ENCODE peak calls at places on chromosomes 5 and 9, in eight cellular contexts. U is GM23248, X is GM23338, P is OCI-LY7, N is MM.1S, M is HCT116, W is SK-N-SH, A is hepatocyte. I is an unnamed sample. For H3K9me2, the result is how much of the 10 kb centered on the place peaks cover.

GRCh38 chr5:179275381-179275878 is 69.8 kb downstream of the ADAMTS2 start:
- DNase-seq in X (no peak), N (no peak), P (no peak), A (no peak), U (no peak), M (no peak), W (no peak), I (no peak)

GRCh38 chr5:14665110-14665822 is 748 bp downstream of the OTULIN start:
- DNase-seq in A (peak), U (peak), P (peak), N (peak), W (peak), X (peak), M (no peak), I (peak)

GRCh38 chr5:137192293-137192743 is 306.8 kb downstream of the SPOCK1 start:
- DNase-seq in X (no peak), W (no peak), N (no peak), P (no peak), U (peak), A (no peak), M (no peak), I (peak)

GRCh38 chr9:137694962-137695875 is 76.4 kb downstream of the EHMT1 start:
- DNase-seq in M (no peak), N (no peak), A (peak), U (peak), X (peak), W (peak), P (peak), I (peak)

GRCh38 chr5:112263469-112263868 is 155.6 kb downstream of the EPB41L4A start:
- DNase-seq in X (no peak), U (no peak), M (no peak), W (no peak), N (no peak), P (no peak), A (no peak), I (no peak)

GRCh38 chr5:71471193-71471592 is 15.7 kb downstream of the BDP1 start:
- DNase-seq in A (no peak), N (no peak), P (no peak), X (no peak), W (no peak), U (peak), M (no peak), I (peak)

GRCh38 chr5:143471666-143472411 is 68.4 kb upstream of the NR3C1 start:
- DNase-seq in A (peak), M (no peak), X (no peak), W (no peak), P (no peak), U (peak), N (no peak), I (no peak)

GRCh38 chr5:13987843-13988464 is 43.5 kb upstream of the DNAH5 start:
- DNase-seq in U (peak), P (peak), W (peak), M (peak), A (peak), X (peak), N (peak), I (peak)

GRCh38 chr5:132648355-132648754 is 9.6 kb upstream of the IL13 start:
- DNase-seq in X (no peak), P (no peak), U (no peak), M (no peak), N (no peak), A (no peak), W (no peak), I (no peak)

GRCh38 chr9:121876658-121877271 is 216.3 kb downstream of the TTLL11 start:
- DNase-seq in X (no peak), P (no peak), N (no peak), M (no peak), W (no peak), A (no peak), U (peak), I (peak)

GRCh38 chr9:21334969-21335632 is at the start of gene KLHL9:
- DNase-seq in M (peak), P (peak), U (peak), N (peak), W (peak), X (peak), A (peak), I (peak)

GRCh38 chr9:120252248-120252647 is 327.7 kb downstream of the CDK5RAP2 start:
- DNase-seq in P (no peak), A (no peak), W (no peak), X (peak), M (no peak), U (peak), N (no peak), I (no peak)

GRCh38 chr5:80668016-80668969 is 13.5 kb upstream of the DHFR start:
- DNase-seq in N (peak), M (no peak), P (no peak), W (no peak), X (peak), U (no peak), A (no peak), I (no peak)

GRCh38 chr5:124402144-124402581 is 344.3 kb downstream of the ZNF608 start:
- DNase-seq in N (no peak), A (peak), W (no peak), P (no peak), U (peak), M (no peak), X (no peak), I (peak)

GRCh38 chr5:38373733-38374132 is 115.4 kb downstream of the EGFLAM start:
- DNase-seq in P (no peak), U (no peak), W (no peak), N (no peak), M (no peak), A (no peak), X (no peak), I (no peak)

GRCh38 chr9:97710356-97711222 is 13.4 kb upstream of the XPA start:
- DNase-seq in N (peak), M (peak), X (peak), W (peak), U (peak), A (peak), P (peak), I (peak)

GRCh38 chr5:142716963-142717362 is 31.1 kb upstream of the FGF1 start:
- DNase-seq in A (peak), N (no peak), W (peak), P (peak), U (peak), X (peak), M (peak), I (peak)

GRCh38 chr9:81844131-81844567 is 84.1 kb upstream of the SPATA31D4 start:
- DNase-seq in W (no peak), U (no peak), M (no peak), A (peak), X (no peak), P (no peak), N (no peak), I (peak)

GRCh38 chr5:154384480-154385235 is 61.1 kb upstream of the SAP30L start:
- DNase-seq in P (peak), W (no peak), N (peak), U (no peak), X (no peak), M (no peak), A (no peak), I (no peak)

GRCh38 chr5:150595466-150596031 is 44.9 kb upstream of the SYNPO start:
- DNase-seq in P (no peak), U (no peak), A (no peak), N (no peak), W (no peak), M (no peak), X (no peak), I (no peak)

GRCh38 chr5:150598821-150599273 is 41.6 kb upstream of the SYNPO start:
- DNase-seq in X (no peak), P (no peak), A (no peak), N (no peak), M (no peak), W (no peak), U (no peak), I (no peak)

GRCh38 chr5:150598046-150598445 is 42.4 kb upstream of the SYNPO start:
- DNase-seq in N (no peak), P (no peak), X (no peak), M (no peak), A (no peak), W (no peak), U (no peak), I (no peak)

GRCh38 chr5:150596313-150596712 is 44.1 kb upstream of the SYNPO start:
- DNase-seq in P (no peak), A (no peak), W (peak), N (no peak), U (no peak), M (no peak), X (no peak), I (no peak)

DNA sequence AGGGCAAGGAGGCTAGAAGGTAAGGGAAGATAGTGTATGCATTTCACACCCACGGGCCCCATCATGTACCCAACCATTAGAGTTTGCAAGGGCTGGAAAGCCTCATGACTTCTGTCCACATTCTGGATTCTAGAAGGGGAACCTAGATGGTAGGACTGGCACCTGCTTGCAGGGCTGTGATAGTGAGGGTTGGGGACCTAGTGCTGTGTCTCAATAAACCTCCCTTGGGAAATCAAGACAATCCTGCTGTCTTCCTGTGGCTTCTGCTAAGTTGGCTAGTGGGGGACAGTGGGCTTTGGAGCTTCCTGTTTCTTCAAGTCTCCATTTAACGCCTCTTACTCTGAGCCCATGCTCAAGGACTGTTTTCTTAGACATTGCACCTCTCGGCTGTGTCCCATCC is 43.6 kb upstream of the SYNPO start:
- DNase-seq in P (peak), N (no peak), A (no peak), X (no peak), M (no peak), W (no peak), U (no peak), I (no peak)
- H3K9me2 ChIP-seq in P (under half), N (under half), A (under half), X (under half), M (under half), W (under half), U (under half), I (under half)

DNA sequence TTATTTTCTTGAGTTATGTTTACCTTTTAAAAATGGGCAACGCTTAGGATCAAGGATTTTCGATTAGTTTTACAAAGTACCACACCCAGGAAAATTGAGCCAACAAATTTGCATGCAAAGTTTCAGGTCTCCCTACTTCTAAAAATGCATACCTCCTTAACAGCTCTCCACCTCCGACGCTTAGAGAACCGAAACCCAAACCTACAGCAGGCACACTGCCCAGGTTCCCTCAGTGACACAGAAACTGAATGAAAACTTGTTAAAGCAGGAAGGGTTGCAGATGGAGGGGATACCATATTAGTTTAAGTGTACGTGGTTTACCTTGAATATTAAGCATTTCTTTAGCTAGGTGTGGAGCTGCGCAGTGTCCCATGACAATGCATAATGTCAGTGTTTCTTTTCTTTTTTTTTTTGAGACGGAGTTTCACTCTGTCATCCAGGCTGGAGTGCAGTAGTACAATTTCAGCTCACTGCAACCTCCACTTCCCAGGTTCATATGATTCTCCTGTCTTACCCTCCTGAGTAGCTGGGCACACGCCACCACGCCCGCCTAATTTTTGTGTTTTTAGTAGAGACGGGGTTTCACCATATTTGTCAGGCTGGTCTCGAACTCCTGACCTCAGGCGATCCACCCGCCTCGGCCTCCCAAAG is 1.6 kb upstream of the SUB1 start:
- DNase-seq in A (no peak), W (no peak), P (peak), N (peak), U (no peak), X (peak), M (no peak), I (no peak)
- TF ChIP-seq EZH2phosphoT487 in A (no peak), W (no peak), P (no peak), N (no peak), U (no peak), X (no peak), M (no peak), I (no peak)

GRCh38 chr5:73018892-73019291 is 63.1 kb downstream of the FCHO2 start:
- DNase-seq in M (no peak), N (no peak), A (no peak), W (no peak), X (no peak), P (no peak), U (no peak), I (no peak)
- H3K9me2 ChIP-seq in M (under half), N (under half), A (under half), W (under half), X (under half), P (under half), U (under half), I (under half)

DNA sequence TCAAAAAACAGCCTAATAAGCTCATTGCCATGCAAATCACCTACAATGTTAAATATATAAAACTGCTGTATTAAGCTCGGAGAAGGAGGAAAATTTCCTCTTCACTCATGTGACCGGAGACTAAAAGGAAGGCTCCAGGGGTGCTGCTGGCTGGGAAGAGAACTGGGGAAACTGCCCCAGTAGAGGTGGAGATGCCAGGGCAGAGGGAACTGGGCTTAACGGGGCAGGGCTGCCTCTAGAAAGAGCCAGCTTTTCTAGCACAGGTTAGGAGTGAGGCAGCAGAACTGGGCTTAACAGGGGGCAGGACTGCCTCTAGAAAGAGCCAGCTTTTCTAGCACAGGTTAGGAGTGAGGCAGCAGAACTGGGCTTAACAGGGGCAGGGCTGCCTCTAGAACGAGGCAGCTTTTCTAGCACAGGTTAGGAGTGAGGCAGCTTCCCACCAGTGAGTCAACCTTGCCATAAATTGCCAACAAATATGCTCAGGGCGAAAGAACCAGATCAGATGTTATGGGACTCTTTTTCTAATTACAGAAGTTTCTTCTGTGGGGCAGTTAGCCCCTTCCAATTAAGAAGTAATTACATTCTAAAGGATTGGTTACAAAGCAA is 115.3 kb downstream of the FANCC start:
- DNase-seq in W (no peak), A (no peak), U (no peak), P (no peak), N (no peak), X (no peak), M (no peak), I (no peak)
- TF ChIP-seq EZH2phosphoT487 in W (no peak), A (no peak), U (no peak), P (no peak), N (no peak), X (no peak), M (no peak), I (no peak)

DNA sequence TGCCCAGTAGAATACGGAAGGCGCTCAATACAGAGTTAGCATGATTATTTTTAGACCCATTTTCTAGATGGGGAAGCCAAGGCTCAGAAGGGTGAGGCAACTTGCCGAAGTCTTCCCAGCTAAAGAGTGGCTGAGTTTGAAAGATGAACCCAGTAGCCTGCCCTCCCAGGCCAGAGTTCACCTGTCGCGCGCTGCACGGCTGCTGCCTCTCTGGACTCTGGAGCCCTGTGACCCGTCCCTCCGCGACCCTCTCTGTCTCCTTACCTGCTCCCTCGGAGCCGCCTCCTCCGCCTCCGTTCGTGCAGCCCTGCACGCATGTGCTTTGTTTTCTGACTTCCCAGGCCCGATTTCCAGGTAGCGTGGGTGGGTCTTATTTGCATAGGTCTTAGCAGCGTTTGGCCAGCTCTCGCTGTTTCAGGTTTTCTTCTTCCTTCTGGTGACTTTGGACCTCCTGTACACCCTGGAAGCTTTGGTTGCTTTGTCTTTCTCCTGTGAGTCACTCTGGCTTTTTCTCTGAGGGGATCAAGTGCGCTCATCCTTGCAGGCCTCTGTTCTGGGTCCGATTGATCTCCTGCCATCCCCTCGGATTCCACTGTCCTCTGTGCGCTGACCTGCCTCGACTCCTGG is at the start of gene RNF183:
- DNase-seq in X (peak), N (no peak), U (no peak), M (no peak), P (no peak), A (peak), W (no peak), I (no peak)
- H3K9me2 ChIP-seq in X (under half), N (under half), U (under half), M (under half), P (under half), A (under half), W (under half), I (under half)

I was measured in PC-3.